ENCODE peak calls at places on chromosomes 2 and 18, in four cellular contexts. N, T, K and M are unnamed samples.

GRCh38 chr2:200385063-200385635 is 78.7 kb downstream of the SPATS2L start:
- DNase-seq in N (no peak), T (no peak), K (no peak), M (no peak)

GRCh38 chr2:218323526-218324472 is 31.5 kb upstream of the TMBIM1 start:
- DNase-seq in N (peak; percentile 62), T (peak; percentile 66), K (no peak), M (no peak)

GRCh38 chr2:53633441-53633840 is 134.2 kb upstream of the CHAC2 start:
- DNase-seq in N (no peak), T (peak; percentile 74), K (no peak), M (no peak)

GRCh38 chr2:127584516-127585033 is 49.1 kb downstream of the MYO7B start:
- DNase-seq in N (no peak), T (no peak), K (peak; percentile 5), M (no peak)

GRCh38 chr2:152348388-152348787 is 13.4 kb downstream of the FMNL2 start:
- DNase-seq in N (no peak), T (no peak), K (no peak), M (no peak)

GRCh38 chr18:5490753-5491240 is 53.0 kb downstream of the EPB41L3 start:
- DNase-seq in N (no peak), T (no peak), K (no peak), M (no peak)

GRCh38 chr18:80238651-80239260 is 8.6 kb downstream of the PARD6G start:
- DNase-seq in N (no peak), T (no peak), K (no peak), M (no peak)

GRCh38 chr2:88057437-88057844 is 1.9 kb upstream of the KRCC1 start:
- DNase-seq in N (no peak), T (no peak), K (no peak), M (no peak)

GRCh38 chr2:218262631-218263586 is 2.1 kb downstream of the GPBAR1 start:
- DNase-seq in N (peak; percentile 42), T (no peak), K (no peak), M (peak; percentile 19)

GRCh38 chr2:203759692-203760365 is 53.4 kb downstream of the CD28 start:
- DNase-seq in N (no peak), T (no peak), K (peak; percentile 56), M (no peak)

GRCh38 chr18:2981212-2981728 is 31.7 kb downstream of the LPIN2 start:
- DNase-seq in N (no peak), T (no peak), K (no peak), M (no peak)

GRCh38 chr2:23606196-23606595 is 221.2 kb downstream of the KLHL29 start:
- DNase-seq in N (no peak), T (no peak), K (no peak), M (no peak)

GRCh38 chr2:98013407-98014042 is 17.8 kb upstream of the TMEM131 start:
- DNase-seq in N (no peak), T (peak; percentile 71), K (no peak), M (no peak)

GRCh38 chr2:8103085-8103708 is 578.7 kb upstream of the ID2 start:
- DNase-seq in N (no peak), T (peak; percentile 100), K (no peak), M (no peak)

GRCh38 chr2:124919296-124919695 is 894.2 kb downstream of the CNTNAP5 start:
- DNase-seq in N (no peak), T (no peak), K (no peak), M (no peak)

GRCh38 chr2:30500699-30501098 is 53.7 kb downstream of the LCLAT1 start:
- DNase-seq in N (no peak), T (no peak), K (no peak), M (no peak)

GRCh38 chr2:47561371-47561770 is 158.4 kb downstream of the MSH2 start:
- DNase-seq in N (no peak), T (no peak), K (no peak), M (no peak)

GRCh38 chr18:48751727-48752468 is 198.9 kb downstream of the SMAD7 start:
- DNase-seq in N (no peak), T (no peak), K (no peak), M (no peak)

GRCh38 chr2:64677530-64677929 is 23.8 kb upstream of the SERTAD2 start:
- DNase-seq in N (no peak), T (no peak), K (no peak), M (no peak)

GRCh38 chr18:12086249-12086648 is 7.4 kb upstream of the ANKRD62 start:
- DNase-seq in N (no peak), T (no peak), K (peak; percentile 84), M (peak; percentile 31)

DNA sequence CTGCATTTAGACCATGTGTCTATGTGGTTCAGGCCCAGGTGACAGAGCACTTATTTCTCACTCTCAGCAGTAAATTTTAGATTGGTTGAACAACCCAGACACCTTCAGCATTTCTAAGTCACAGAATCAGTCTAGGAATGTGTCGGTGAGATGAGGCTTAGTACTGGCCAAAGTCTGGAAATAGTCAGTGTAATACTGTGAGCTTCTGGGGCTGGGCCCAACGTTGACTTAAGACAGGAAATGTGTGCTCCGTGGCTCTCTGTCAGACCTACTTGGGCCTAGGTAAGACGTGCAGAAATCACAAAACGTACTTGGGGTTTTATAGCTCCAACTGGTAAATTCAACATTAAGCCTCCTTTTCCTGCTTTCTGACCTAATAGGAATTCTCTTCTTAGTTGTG is 160.3 kb upstream of the COL3A1 start:
- DNase-seq in N (no peak), T (no peak), K (no peak), M (no peak)
- H3K27ac ChIP-seq in N (no peak overlapping the region), T (no peak overlapping the region), K (no peak overlapping the region), M (no peak overlapping the region)

GRCh38 chr2:164014068-164014577 is 278.3 kb upstream of the FIGN start:
- DNase-seq in N (no peak), T (no peak), K (no peak), M (peak; percentile 23)
- H3K4me3 ChIP-seq in N (no peak overlapping the region), T (no peak overlapping the region), K (no peak overlapping the region), M (no peak overlapping the region)

GRCh38 chr2:159797468-159798375 is at the start of gene CD302:
- DNase-seq in N (peak; percentile 82), T (peak; percentile 68), K (peak; percentile 58), M (peak; percentile 36)
- TF ChIP-seq POLR2A in N (peak; percentile 15), T (peak; percentile 55), K (no peak), M (no peak)

GRCh38 chr2:186105016-186105415 is 366.4 kb downstream of the FSIP2 start:
- DNase-seq in N (no peak), T (no peak), K (no peak), M (no peak)

GRCh38 chr2:186103276-186103675 is 364.7 kb downstream of the FSIP2 start:
- DNase-seq in N (no peak), T (no peak), K (no peak), M (no peak)

GRCh38 chr2:186098821-186099220 is 360.2 kb downstream of the FSIP2 start:
- DNase-seq in N (no peak), T (no peak), K (no peak), M (no peak)

GRCh38 chr2:186099772-186100171 is 361.2 kb downstream of the FSIP2 start:
- DNase-seq in N (no peak), T (no peak), K (no peak), M (no peak)

GRCh38 chr2:186101603-186102002 is 363.0 kb downstream of the FSIP2 start:
- DNase-seq in N (no peak), T (no peak), K (no peak), M (no peak)
- H3K27ac ChIP-seq in N (no peak overlapping the region), T (no peak overlapping the region), K (no peak overlapping the region), M (no peak overlapping the region)

GRCh38 chr18:62337336-62337735 is 12.2 kb downstream of the TNFRSF11A start:
- DNase-seq in N (no peak), T (no peak), K (no peak), M (no peak)

GRCh38 chr18:62336618-62337017 is 11.5 kb downstream of the TNFRSF11A start:
- DNase-seq in N (no peak), T (no peak), K (no peak), M (no peak)

GRCh38 chr18:62338446-62339105 is 13.5 kb downstream of the TNFRSF11A start:
- DNase-seq in N (no peak), T (no peak), K (no peak), M (no peak)

GRCh38 chr18:62341423-62341920 is 16.4 kb downstream of the TNFRSF11A start:
- DNase-seq in N (no peak), T (no peak), K (peak; percentile 53), M (no peak)

GRCh38 chr18:62339106-62339988 is 14.2 kb downstream of the TNFRSF11A start:
- DNase-seq in N (no peak), T (no peak), K (no peak), M (no peak)
- H3K4me3 ChIP-seq in N (no peak overlapping the region), T (no peak overlapping the region), K (no peak overlapping the region), M (no peak overlapping the region)

GRCh38 chr2:60882971-60883753 is 1.8 kb downstream of the REL start:
- DNase-seq in N (no peak), T (no peak), K (no peak), M (no peak)
- TF ChIP-seq POLR2A in N (no peak), T (no peak), K (no peak), M (no peak)

GRCh38 chr18:63452273-63452672 is 24.5 kb upstream of the SERPINB5 start:
- DNase-seq in N (no peak), T (no peak), K (no peak), M (no peak)
- H3K27ac ChIP-seq in N (peak overlapping the region; percentile 78), T (no peak overlapping the region), K (no peak overlapping the region), M (no peak overlapping the region)